ENCODE peak calls at places on chromosomes 3 and 15, in eight cellular contexts. Y, S, H, W, X, I, Q and P are unnamed samples.

GRCh38 chr15:56774356-56774755 is 41.0 kb upstream of the ZNF280D start:
- DNase-seq in Y (no peak), S (no peak), H (no peak), W (no peak), X (no peak), I (no peak), Q (no peak), P (no peak)

GRCh38 chr3:16295298-16295890 is 30.4 kb downstream of the OXNAD1 start:
- DNase-seq in Y (no peak), S (no peak), H (no peak), W (no peak), X (no peak), I (no peak), Q (no peak), P (no peak)

GRCh38 chr3:176814252-176814651 is 383.0 kb downstream of the TBL1XR1 start:
- DNase-seq in Y (no peak), S (no peak), H (no peak), W (peak), X (peak), I (peak), Q (peak), P (peak)

GRCh38 chr3:142180761-142181362 is 31.5 kb upstream of the TFDP2 start:
- DNase-seq in Y (no peak), S (no peak), H (no peak), W (peak), X (peak), I (peak), Q (peak), P (peak)

GRCh38 chr15:65211157-65211982 is at the start of gene CILP:
- DNase-seq in Y (no peak), S (no peak), H (no peak), W (no peak), X (peak), I (no peak), Q (no peak), P (no peak)

GRCh38 chr3:170584585-170585007 is 1.3 kb downstream of the SLC7A14 start:
- DNase-seq in Y (no peak), S (peak), H (peak), W (peak), X (peak), I (peak), Q (peak), P (peak)

GRCh38 chr15:88653200-88654064 is 14.6 kb downstream of the ISG20 start:
- DNase-seq in Y (no peak), S (no peak), H (peak), W (no peak), X (peak), I (no peak), Q (no peak), P (no peak)

GRCh38 chr3:141828487-141829284 is 47.8 kb upstream of the ATP1B3 start:
- DNase-seq in Y (no peak), S (no peak), H (peak), W (no peak), X (no peak), I (no peak), Q (peak), P (no peak)

GRCh38 chr3:132253262-132253878 is 63.8 kb upstream of the ACP3 start:
- DNase-seq in Y (no peak), S (no peak), H (no peak), W (peak), X (peak), I (peak), Q (peak), P (peak)

GRCh38 chr3:8499181-8499611 is 2.4 kb upstream of the LMCD1 start:
- DNase-seq in Y (no peak), S (no peak), H (no peak), W (no peak), X (no peak), I (no peak), Q (peak), P (no peak)

GRCh38 chr3:37453393-37454391 is 279.3 kb upstream of the LRRFIP2 start:
- DNase-seq in Y (no peak), S (no peak), H (peak), W (no peak), X (peak), I (peak), Q (no peak), P (peak)
- TF ChIP-seq CTCF in Y (peak), S (no peak), H (no peak), W (no peak), X (no peak), I (peak), Q (no peak), P (no peak)

GRCh38 chr3:19065027-19065426 is 83.3 kb upstream of the KCNH8 start:
- DNase-seq in Y (no peak), S (no peak), H (no peak), W (no peak), X (peak), I (no peak), Q (no peak), P (peak)
- TF ChIP-seq CTCF in Y (peak), S (no peak), H (no peak), W (no peak), X (peak), I (peak), Q (no peak), P (no peak)

GRCh38 chr15:35545316-35545824 is 595 bp downstream of the DPH6 start:
- DNase-seq in Y (no peak), S (no peak), H (peak), W (peak), X (peak), I (peak), Q (no peak), P (peak)
- TF ChIP-seq CTCF in Y (peak), S (no peak), H (no peak), W (no peak), X (no peak), I (no peak), Q (no peak), P (no peak)

DNA sequence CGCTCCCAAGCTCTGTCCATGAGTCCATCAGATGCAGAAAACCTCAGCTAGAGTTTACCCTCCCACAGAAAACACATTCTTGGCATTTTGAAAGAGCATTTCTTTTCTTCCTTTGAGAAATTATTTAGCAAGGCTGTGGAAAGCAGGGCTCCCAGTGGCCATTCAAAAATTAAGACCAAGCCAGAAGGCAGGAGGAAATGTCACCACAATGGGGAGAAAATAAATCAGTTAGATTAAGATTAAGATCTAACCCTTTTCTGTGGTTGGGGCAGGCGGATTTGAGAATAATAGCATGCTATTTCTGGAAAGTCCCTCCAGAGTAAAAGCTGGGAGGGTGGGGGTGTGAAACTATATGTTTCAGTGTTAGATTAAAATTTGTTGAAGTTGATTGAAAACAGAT is 20.2 kb downstream of the LRIG1 start:
- DNase-seq in Y (no peak), S (no peak), H (no peak), W (peak), X (no peak), I (no peak), Q (no peak), P (peak)
- TF ChIP-seq CTCF in Y (no peak), S (no peak), H (no peak), W (no peak), X (no peak), I (no peak), Q (no peak), P (no peak)

DNA sequence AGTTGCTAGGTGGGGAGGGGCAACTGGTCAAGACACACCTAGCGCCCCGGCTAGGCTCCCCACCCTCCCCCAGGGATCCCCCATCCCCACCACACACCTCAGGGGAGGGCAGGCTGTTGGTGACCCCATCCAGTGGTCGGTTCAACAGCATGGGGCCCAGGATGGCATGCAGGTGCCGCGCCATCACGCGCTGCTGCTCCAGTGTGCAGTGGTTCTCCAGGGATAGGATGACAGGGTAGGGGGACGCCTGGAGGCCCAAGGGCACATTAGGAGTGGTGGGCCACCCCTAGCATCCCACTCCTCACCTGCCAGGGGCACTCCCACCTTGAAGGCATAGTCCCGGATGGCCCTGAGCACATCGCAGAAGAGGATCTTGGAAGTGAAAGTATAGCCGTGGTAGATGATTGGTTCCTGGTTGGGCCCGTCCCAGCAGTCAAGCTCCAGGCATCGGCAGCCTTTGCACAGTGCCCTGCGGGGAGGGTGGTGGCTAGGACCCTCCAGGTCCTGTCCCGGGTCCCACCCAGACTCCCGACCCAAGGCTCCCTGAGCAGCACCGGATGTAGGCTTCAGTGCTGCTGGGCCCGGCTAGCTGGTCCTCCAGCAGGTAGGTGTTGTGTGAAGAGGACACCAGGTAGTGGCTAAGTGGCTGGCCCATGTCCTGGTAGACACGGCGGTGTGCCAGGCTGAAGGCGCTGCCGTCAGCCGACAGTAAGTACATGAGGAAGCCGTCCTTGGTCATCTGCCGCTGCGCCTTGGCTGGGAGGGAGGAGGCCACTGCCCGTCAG is 19.4 kb downstream of the VILL start:
- DNase-seq in Y (no peak), S (no peak), H (no peak), W (no peak), X (no peak), I (no peak), Q (no peak), P (no peak)
- TF ChIP-seq CTCF in Y (no peak), S (no peak), H (no peak), W (no peak), X (no peak), I (no peak), Q (no peak), P (no peak)

DNA sequence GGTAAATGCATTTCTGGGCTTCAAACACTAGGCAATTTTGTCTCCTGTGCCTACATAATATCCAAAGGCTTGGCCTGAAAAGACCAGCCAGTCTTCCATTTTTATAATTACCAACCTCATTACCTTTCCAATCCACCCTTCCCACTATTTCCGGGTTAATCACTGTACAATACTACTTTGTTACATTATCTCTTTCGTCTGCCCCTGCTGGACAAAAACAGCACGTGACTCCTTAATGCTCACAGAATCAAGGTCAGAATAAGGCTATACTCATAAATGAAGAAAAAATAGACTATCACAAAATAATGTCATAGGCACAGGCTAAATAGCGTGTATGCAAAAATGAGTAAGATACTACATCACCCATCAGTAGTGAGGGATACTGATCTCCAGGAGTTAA is 40.1 kb downstream of the ABI3BP start:
- DNase-seq in Y (no peak), S (no peak), H (no peak), W (no peak), X (no peak), I (no peak), Q (no peak), P (no peak)
- TF ChIP-seq CTCF in Y (no peak), S (no peak), H (no peak), W (no peak), X (peak), I (no peak), Q (no peak), P (no peak)